ENCODE peak calls at places on chromosomes 4 and X, in five cellular contexts. U is nephron progenitor cell, M is KBM-7, Q is cardiac septum, C is NCI-H2171. L is an unnamed sample.

GRCh38 chrX:19791562-19791961 is 95.8 kb downstream of the SH3KBP1 start:
- DNase-seq in U (no peak), M (peak; percentile 26), Q (no peak), C (no peak), L (no peak)

GRCh38 chr4:114694770-114695169 is 96.2 kb downstream of the UGT8 start:
- DNase-seq in U (no peak), M (peak; percentile 54), Q (no peak), C (peak; percentile 1), L (no peak)

GRCh38 chrX:78710146-78710545 is 37.4 kb upstream of the LPAR4 start:
- DNase-seq in U (no peak), M (no peak), Q (no peak), C (no peak), L (no peak)

GRCh38 chr4:73729534-73730165 is 10.7 kb upstream of the CXCL8 start:
- DNase-seq in U (peak; percentile 45), M (peak; percentile 60), Q (no peak), C (no peak), L (peak; percentile 51)

GRCh38 chr4:79150820-79151416 is 174.9 kb downstream of the NAA11 start:
- DNase-seq in U (no peak), M (no peak), Q (no peak), C (no peak), L (no peak)

GRCh38 chr4:130422255-130422654 is 1326.3 kb downstream of the C4orf33 start:
- DNase-seq in U (no peak), M (peak; percentile 43), Q (no peak), C (no peak), L (no peak)

GRCh38 chrX:9310596-9310995 is 154.3 kb upstream of the TBL1X start:
- DNase-seq in U (no peak), M (no peak), Q (no peak), C (no peak), L (no peak)

GRCh38 chr4:140092094-140092820 is 61.7 kb downstream of the MAML3 start:
- DNase-seq in U (peak; percentile 52), M (peak; percentile 71), Q (peak; percentile 80), C (peak; percentile 5), L (peak; percentile 79)

GRCh38 chrX:115318139-115318538 is 28.6 kb downstream of the LUZP4 start:
- DNase-seq in U (no peak), M (no peak), Q (no peak), C (no peak), L (no peak)

GRCh38 chr4:72564184-72564583 is 4.8 kb downstream of the ADAMTS3 start:
- DNase-seq in U (no peak), M (no peak), Q (no peak), C (no peak), L (no peak)

GRCh38 chr4:73662709-73663546 is 42.7 kb upstream of the RASSF6 start:
- DNase-seq in U (no peak), M (peak; percentile 54), Q (no peak), C (peak; percentile 0), L (peak; percentile 26)

GRCh38 chrX:2242326-2242725 is 258.4 kb downstream of the DHRSX start:
- DNase-seq in U (no peak), M (no peak), Q (no peak), C (no peak), L (no peak)

GRCh38 chr4:13024147-13025105 is 459.7 kb downstream of the RAB28 start:
- DNase-seq in U (no peak), M (no peak), Q (no peak), C (no peak), L (no peak)

GRCh38 chr4:140012688-140013087 is 141.3 kb downstream of the MAML3 start:
- DNase-seq in U (peak; percentile 17), M (peak; percentile 86), Q (peak; percentile 78), C (no peak), L (peak; percentile 56)

GRCh38 chrX:131588995-131589394 is 45.1 kb downstream of the OR13H1 start:
- DNase-seq in U (peak; percentile 20), M (no peak), Q (no peak), C (no peak), L (no peak)

GRCh38 chrX:54640721-54641120 is 110.7 kb downstream of the GNL3L start:
- DNase-seq in U (peak; percentile 8), M (no peak), Q (no peak), C (peak; percentile 34), L (no peak)

GRCh38 chrX:150282953-150283352 is 80.2 kb upstream of the MAMLD1 start:
- DNase-seq in U (no peak), M (no peak), Q (no peak), C (no peak), L (no peak)

GRCh38 chrX:42678133-42678532 is 99.8 kb downstream of the PPP1R2C start:
- DNase-seq in U (no peak), M (peak; percentile 4), Q (no peak), C (no peak), L (no peak)